ENCODE peak calls at places on chromosomes 7 and 10, in six cellular contexts. E, F, M, O, B and I are unnamed samples.
A peak's percentile ranks its signal among the peaks of the same experiment; 100 is the strongest.

GRCh38 chr7:115338016-115338415 is 416.1 kb downstream of the MDFIC start:
- DNase-seq in F (no peak), O (no peak), B (no peak), M (no peak), E (no peak), I (no peak)

GRCh38 chr10:110774069-110775021 is 97.4 kb upstream of the PDCD4 start:
- DNase-seq in E (no peak), O (no peak), F (peak; percentile 37), M (peak; percentile 83), B (no peak), I (peak; percentile 34)

GRCh38 chr10:28777911-28778310 is 100.6 kb downstream of the BAMBI start:
- DNase-seq in F (no peak), E (no peak), B (no peak), M (no peak), O (no peak), I (no peak)

GRCh38 chr7:47536705-47537611 is 45.0 kb downstream of the TNS3 start:
- DNase-seq in E (peak; percentile 72), F (peak; percentile 95), M (no peak), B (peak; percentile 71), O (peak; percentile 59), I (no peak)

GRCh38 chr10:131750973-131751826 is 149.6 kb upstream of the PPP2R2D start:
- DNase-seq in O (no peak), F (no peak), E (peak; percentile 32), M (no peak), B (no peak), I (no peak)

GRCh38 chr7:140225562-140226249 is 48.9 kb upstream of the KDM7A start:
- DNase-seq in E (no peak), F (no peak), M (no peak), O (no peak), B (no peak), I (no peak)

GRCh38 chr7:47358357-47358756 is 223.6 kb downstream of the TNS3 start:
- DNase-seq in B (no peak), O (no peak), M (no peak), E (no peak), F (peak; percentile 65), I (no peak)

GRCh38 chr7:114102996-114103395 is 184.2 kb upstream of the PPP1R3A start:
- DNase-seq in F (no peak), O (no peak), E (no peak), B (no peak), M (no peak), I (no peak)

GRCh38 chr10:114102253-114102652 is 58.6 kb downstream of the ADRB1 start:
- DNase-seq in O (no peak), M (no peak), E (no peak), B (no peak), F (no peak), I (no peak)

GRCh38 chr7:137146996-137147720 is 196.4 kb downstream of the PTN start:
- DNase-seq in F (no peak), B (no peak), E (no peak), M (no peak), O (no peak), I (no peak)

GRCh38 chr7:97973206-97973658 is 16.8 kb downstream of the OCM2 start:
- DNase-seq in B (no peak), E (no peak), F (no peak), O (no peak), M (peak; percentile 24), I (peak; percentile 6)

GRCh38 chr7:32036557-32036956 is 33.6 kb downstream of the PDE1C start:
- DNase-seq in B (no peak), M (no peak), F (no peak), E (no peak), O (no peak), I (no peak)

GRCh38 chr10:33065111-33065510 is 107.1 kb upstream of the ITGB1 start:
- DNase-seq in B (no peak), O (no peak), M (no peak), F (no peak), E (no peak), I (no peak)

GRCh38 chr10:7948601-7949000 is 105.9 kb upstream of the GATA3 start:
- DNase-seq in B (no peak), F (no peak), M (no peak), O (no peak), E (no peak), I (no peak)

GRCh38 chr7:74606101-74606908 is 51.2 kb upstream of the GTF2I start:
- DNase-seq in F (no peak), M (peak; percentile 45), O (peak; percentile 57), B (peak; percentile 35), E (peak; percentile 75), I (no peak)

GRCh38 chr7:70481717-70482116 is 650.2 kb upstream of the GALNT17 start:
- DNase-seq in E (no peak), M (no peak), F (no peak), B (no peak), O (no peak), I (no peak)

GRCh38 chr10:119166564-119166963 is 1.1 kb upstream of the SFXN4 start:
- DNase-seq in F (no peak), E (no peak), O (no peak), B (no peak), M (no peak), I (no peak)

GRCh38 chr7:90966346-90966745 is 297.9 kb upstream of the FZD1 start:
- DNase-seq in B (no peak), O (no peak), F (no peak), E (no peak), M (no peak), I (no peak)

GRCh38 chr7:151081170-151082101 is 827 bp upstream of the FASTK start:
- DNase-seq in F (no peak), M (peak; percentile 54), O (peak; percentile 48), E (peak; percentile 83), B (peak; percentile 55), I (no peak)

GRCh38 chr7:23062452-23062851 is 43.1 kb upstream of the KLHL7 start:
- DNase-seq in F (no peak), E (no peak), O (no peak), M (peak; percentile 54), B (no peak), I (no peak)

GRCh38 chr10:79243211-79244067 is 103.8 kb upstream of the PPIF start:
- DNase-seq in O (peak; percentile 46), E (no peak), M (no peak), F (no peak), B (peak; percentile 60), I (peak; percentile 13)

GRCh38 chr7:50486512-50486911 is 36.4 kb upstream of the FIGNL1 start:
- DNase-seq in E (no peak), B (no peak), F (no peak), O (no peak), M (no peak), I (no peak)

GRCh38 chr7:76282344-76283253 is 19.9 kb upstream of the HSPB1 start:
- DNase-seq in O (no peak), B (peak; percentile 69), E (no peak), F (no peak), M (peak; percentile 92), I (no peak)
- TF ChIP-seq POLR2A in O (no peak), B (no peak), E (no peak), F (no peak), M (no peak), I (no peak)

GRCh38 chr7:99143853-99144672 is at the start of gene SMURF1:
- DNase-seq in E (peak; percentile 83), M (peak; percentile 92), O (peak; percentile 76), B (peak; percentile 89), F (peak; percentile 94), I (peak; percentile 92)
- TF ChIP-seq POLR2A in E (peak; percentile 57), M (peak; percentile 86), O (no peak), B (peak; percentile 44), F (no peak), I (peak; percentile 55)

DNA sequence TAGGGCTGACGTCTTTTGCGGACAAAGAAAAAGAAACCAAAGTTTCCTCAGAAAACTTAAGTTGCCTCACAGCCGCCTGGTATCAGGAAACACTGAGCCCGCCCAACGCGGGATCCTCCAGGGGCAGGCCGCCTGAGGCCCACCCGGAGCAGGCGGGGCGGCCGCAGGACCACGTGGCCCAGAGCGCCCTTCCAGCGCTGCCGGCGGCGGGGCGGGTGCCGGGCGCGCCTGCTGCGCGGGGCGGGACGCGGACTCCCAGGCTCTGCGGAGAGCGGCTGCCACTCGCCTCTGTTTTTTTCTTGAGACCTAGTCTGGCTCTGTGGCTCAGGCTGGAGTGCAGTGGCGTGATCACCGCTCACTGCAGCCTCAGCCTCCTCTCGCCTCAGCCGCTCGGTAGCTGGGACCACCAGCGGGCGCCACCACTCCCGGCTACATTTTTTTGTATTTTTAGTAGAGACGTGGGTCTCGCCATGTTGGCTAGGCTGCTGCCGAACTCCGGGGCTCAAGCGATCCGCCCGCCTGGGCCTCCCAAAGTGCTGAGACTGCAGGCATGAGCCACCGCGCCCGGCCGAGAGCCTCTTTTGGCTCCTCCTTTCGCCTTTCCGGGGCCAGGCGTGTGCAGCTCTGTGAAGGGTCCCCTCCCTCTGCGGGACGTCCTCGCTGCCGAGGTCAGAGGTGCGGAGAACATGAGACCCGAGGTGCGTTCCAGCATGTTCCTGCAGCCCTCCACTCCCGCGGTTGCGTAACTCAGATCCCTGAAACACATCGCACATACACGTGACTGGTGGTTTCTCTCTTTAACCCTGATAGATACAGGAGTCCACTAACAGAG is 11.6 kb upstream of the HNRNPF start:
- DNase-seq in O (peak; percentile 83), M (peak; percentile 59), E (peak; percentile 92), F (peak; percentile 97), B (peak; percentile 87), I (peak; percentile 94)
- TF ChIP-seq POLR2A in O (no peak), M (peak; percentile 83), E (peak; percentile 91), F (no peak), B (peak; percentile 66), I (peak; percentile 83)

GRCh38 chr10:88952647-88953111 is at the start of gene ACTA2:
- DNase-seq in B (peak; percentile 69), F (no peak), M (no peak), E (no peak), O (peak; percentile 39), I (peak; percentile 23)
- TF ChIP-seq POLR2A in B (no peak), F (no peak), M (no peak), E (no peak), O (no peak), I (no peak)

GRCh38 chr7:130440527-130441365 is at the start of gene CEP41:
- DNase-seq in E (peak; percentile 93), B (peak; percentile 98), O (peak; percentile 96), F (peak; percentile 99), M (peak; percentile 98), I (peak; percentile 95)
- TF ChIP-seq POLR2A in E (no peak), B (no peak), O (no peak), F (no peak), M (peak; percentile 47), I (peak; percentile 45)